ENCODE peak calls at places on chromosomes 16 and 17, in five cellular contexts. One of them, this sample, is unnamed.

GRCh38 chr16:85998178-85998867 is 99.4 kb downstream of the IRF8 start:
- DNase-seq in HCT116: no peak
- DNase-seq in G401: no peak
- DNase-seq in EL: no peak
- DNase-seq in NCI-H146: no peak
- DNase-seq in this sample: no peak

GRCh38 chr17:9023389-9024210 is 2.3 kb downstream of the NTN1 start:
- DNase-seq in EL: no peak
- DNase-seq in NCI-H146: no peak
- DNase-seq in HCT116: no peak
- DNase-seq in G401: no peak
- DNase-seq in this sample: no peak

GRCh38 chr16:1645914-1646525 is 32.1 kb upstream of the JPT2 start:
- DNase-seq in HCT116: no peak
- DNase-seq in EL: peak; percentile 54
- DNase-seq in G401: no peak
- DNase-seq in NCI-H146: peak; percentile 35
- DNase-seq in this sample: no peak

GRCh38 chr16:4500283-4500682 is 24.1 kb downstream of the HMOX2 start:
- DNase-seq in G401: peak; percentile 33
- DNase-seq in EL: peak; percentile 90
- DNase-seq in HCT116: peak; percentile 27
- DNase-seq in NCI-H146: no peak
- DNase-seq in this sample: no peak

GRCh38 chr17:2343421-2343820 is 6.1 kb downstream of the SGSM2 start:
- DNase-seq in EL: no peak
- DNase-seq in NCI-H146: no peak
- DNase-seq in G401: no peak
- DNase-seq in HCT116: no peak
- DNase-seq in this sample: no peak

GRCh38 chr17:28897769-28898259 is 281 bp upstream of the FLOT2 start:
- DNase-seq in EL: no peak
- DNase-seq in NCI-H146: no peak
- DNase-seq in HCT116: no peak
- DNase-seq in G401: no peak
- DNase-seq in this sample: no peak

GRCh38 chr17:67293251-67294203 is 48.5 kb upstream of the HELZ start:
- DNase-seq in NCI-H146: peak; percentile 17
- DNase-seq in EL: no peak
- DNase-seq in G401: peak; percentile 30
- DNase-seq in HCT116: peak; percentile 69
- DNase-seq in this sample: peak; percentile 64

GRCh38 chr17:82269138-82269881 is 4.2 kb downstream of the CSNK1D start:
- DNase-seq in HCT116: no peak
- DNase-seq in NCI-H146: no peak
- DNase-seq in EL: no peak
- DNase-seq in G401: no peak
- DNase-seq in this sample: no peak

GRCh38 chr17:44473367-44473766 is 29.8 kb downstream of the GPATCH8 start:
- DNase-seq in HCT116: no peak
- DNase-seq in EL: no peak
- DNase-seq in G401: no peak
- DNase-seq in NCI-H146: no peak
- DNase-seq in this sample: no peak

GRCh38 chr17:3845361-3845753 is 689 bp downstream of the NCBP3 start:
- DNase-seq in EL: peak; percentile 41
- DNase-seq in NCI-H146: peak; percentile 58
- DNase-seq in HCT116: no peak
- DNase-seq in G401: peak; percentile 42
- DNase-seq in this sample: peak; percentile 28

GRCh38 chr17:18159551-18160120 is 24.0 kb upstream of the ALKBH5 start:
- DNase-seq in G401: no peak
- DNase-seq in HCT116: no peak
- DNase-seq in NCI-H146: no peak
- DNase-seq in EL: peak; percentile 47
- DNase-seq in this sample: no peak

GRCh38 chr17:37162800-37163199 is 213.0 kb upstream of the C17orf78 start:
- DNase-seq in NCI-H146: no peak
- DNase-seq in EL: no peak
- DNase-seq in HCT116: no peak
- DNase-seq in G401: no peak
- DNase-seq in this sample: no peak

GRCh38 chr16:51951668-51952298 is 595.2 kb downstream of the TOX3 start:
- DNase-seq in EL: no peak
- DNase-seq in NCI-H146: peak; percentile 8
- DNase-seq in G401: no peak
- DNase-seq in HCT116: no peak
- DNase-seq in this sample: no peak

GRCh38 chr17:77527394-77527793 is 386.6 kb downstream of the SEC14L1 start:
- DNase-seq in HCT116: no peak
- DNase-seq in EL: no peak
- DNase-seq in G401: no peak
- DNase-seq in NCI-H146: peak; percentile 63
- DNase-seq in this sample: no peak

GRCh38 chr17:73773702-73774101 is 129.5 kb upstream of the SDK2 start:
- DNase-seq in HCT116: no peak
- DNase-seq in G401: no peak
- DNase-seq in NCI-H146: no peak
- DNase-seq in EL: no peak
- DNase-seq in this sample: no peak

GRCh38 chr17:44979426-44980273 is 11.5 kb upstream of the C1QL1 start:
- DNase-seq in G401: no peak
- DNase-seq in HCT116: no peak
- DNase-seq in NCI-H146: peak; percentile 31
- DNase-seq in EL: no peak
- DNase-seq in this sample: no peak

GRCh38 chr17:72756256-72756655 is 336.2 kb downstream of the SLC39A11 start:
- DNase-seq in G401: no peak
- DNase-seq in NCI-H146: no peak
- DNase-seq in EL: no peak
- DNase-seq in HCT116: no peak
- DNase-seq in this sample: no peak

GRCh38 chr16:3797904-3798811 is 80.8 kb upstream of the TRAP1 start:
- DNase-seq in NCI-H146: no peak
- DNase-seq in EL: no peak
- DNase-seq in HCT116: no peak
- DNase-seq in G401: peak; percentile 37
- DNase-seq in this sample: no peak

GRCh38 chr17:17537311-17538099 is 41.3 kb upstream of the RASD1 start:
- DNase-seq in HCT116: no peak
- DNase-seq in NCI-H146: peak; percentile 42
- DNase-seq in G401: no peak
- DNase-seq in EL: peak; percentile 9
- DNase-seq in this sample: no peak

GRCh38 chr17:76337413-76337777 is 16.3 kb downstream of the PRPSAP1 start:
- DNase-seq in HCT116: no peak
- DNase-seq in EL: peak; percentile 50
- DNase-seq in NCI-H146: no peak
- DNase-seq in G401: no peak
- DNase-seq in this sample: no peak

GRCh38 chr17:81994593-81995462 is 17.4 kb downstream of the ASPSCR1 start:
- DNase-seq in NCI-H146: no peak
- DNase-seq in EL: no peak
- DNase-seq in HCT116: no peak
- DNase-seq in G401: no peak
- DNase-seq in this sample: no peak

GRCh38 chr17:82444941-82445521 is 5.5 kb downstream of the CYBC1 start:
- DNase-seq in HCT116: no peak
- DNase-seq in G401: peak; percentile 45
- DNase-seq in NCI-H146: no peak
- DNase-seq in EL: no peak
- DNase-seq in this sample: peak; percentile 36

GRCh38 chr17:62787358-62787757 is 20.8 kb downstream of the MARCHF10 start:
- DNase-seq in HCT116: no peak
- DNase-seq in NCI-H146: no peak
- DNase-seq in G401: no peak
- DNase-seq in EL: peak; percentile 73
- DNase-seq in this sample: no peak

GRCh38 chr17:29178750-29179231 is 1.4 kb downstream of the MYO18A start:
- DNase-seq in G401: peak; percentile 72
- DNase-seq in HCT116: no peak
- DNase-seq in EL: no peak
- DNase-seq in NCI-H146: no peak
- DNase-seq in this sample: peak; percentile 64

GRCh38 chr16:23072084-23072599 is 77.1 kb downstream of the USP31 start:
- DNase-seq in G401: peak; percentile 38
- DNase-seq in HCT116: no peak
- DNase-seq in NCI-H146: no peak
- DNase-seq in EL: peak; percentile 70
- DNase-seq in this sample: peak; percentile 35

GRCh38 chr16:84475643-84476240 is 28.7 kb downstream of the MEAK7 start:
- DNase-seq in NCI-H146: no peak
- DNase-seq in HCT116: no peak
- DNase-seq in EL: no peak
- DNase-seq in G401: no peak
- DNase-seq in this sample: no peak

GRCh38 chr17:14359251-14359939 is 58.5 kb downstream of the HS3ST3B1 start:
- DNase-seq in HCT116: no peak
- DNase-seq in EL: no peak
- DNase-seq in G401: no peak
- DNase-seq in NCI-H146: no peak
- DNase-seq in this sample: no peak

GRCh38 chr17:77926144-77926543 is 32.4 kb upstream of the TNRC6C start:
- DNase-seq in G401: no peak
- DNase-seq in HCT116: no peak
- DNase-seq in EL: no peak
- DNase-seq in NCI-H146: no peak
- DNase-seq in this sample: no peak

GRCh38 chr17:78117027-78117981 is 11.3 kb downstream of the TMC6 start:
- DNase-seq in EL: no peak
- DNase-seq in NCI-H146: peak; percentile 85
- DNase-seq in HCT116: no peak
- DNase-seq in G401: no peak
- DNase-seq in this sample: no peak

GRCh38 chr17:57739402-57740224 is 5.5 kb downstream of the CCDC182 start:
- DNase-seq in G401: peak; percentile 60
- DNase-seq in HCT116: peak; percentile 61
- DNase-seq in NCI-H146: peak; percentile 20
- DNase-seq in EL: no peak
- DNase-seq in this sample: peak; percentile 46

GRCh38 chr17:32569171-32570080 is 82.6 kb downstream of the CDK5R1 start:
- DNase-seq in HCT116: no peak
- DNase-seq in G401: no peak
- DNase-seq in NCI-H146: no peak
- DNase-seq in EL: peak; percentile 18
- DNase-seq in this sample: no peak

GRCh38 chr17:19766421-19767270 is 18.5 kb upstream of the ALDH3A1 start:
- DNase-seq in G401: peak; percentile 82
- DNase-seq in NCI-H146: peak; percentile 57
- DNase-seq in EL: peak; percentile 63
- DNase-seq in HCT116: peak; percentile 41
- DNase-seq in this sample: peak; percentile 76

GRCh38 chr17:7476474-7476873 is 3.0 kb downstream of the ZBTB4 start:
- DNase-seq in G401: peak; percentile 21
- DNase-seq in NCI-H146: no peak
- DNase-seq in HCT116: no peak
- DNase-seq in EL: peak; percentile 69
- DNase-seq in this sample: no peak

This sample was measured in cerebellar cortex.